ENCODE peak calls at places on chromosomes 2 and 18, in five cellular contexts. Q is dorsolateral prefrontal cortex, P is PC-9, A is endodermal cell, Y is A549. H is an unnamed sample.

GRCh38 chr2:72028351-72028995 is 119.2 kb downstream of the CYP26B1 start:
- DNase-seq in P (no peak), Y (no peak), A (no peak), Q (no peak), H (peak; percentile 73)

GRCh38 chr18:75500510-75500909 is 73.0 kb upstream of the SMIM21 start:
- DNase-seq in Q (no peak), P (no peak), Y (no peak), A (no peak), H (no peak)

GRCh38 chr2:111157798-111158197 is 37.1 kb downstream of the BCL2L11 start:
- DNase-seq in P (no peak), Y (no peak), A (no peak), Q (no peak), H (no peak)

GRCh38 chr2:151918308-151918707 is 90.1 kb upstream of the ARL5A start:
- DNase-seq in Y (no peak), Q (no peak), P (no peak), A (no peak), H (no peak)

GRCh38 chr2:157764386-157764785 is 111.7 kb downstream of the ACVR1 start:
- DNase-seq in P (no peak), Q (no peak), Y (no peak), A (no peak), H (no peak)

GRCh38 chr2:185219981-185220380 is 518.6 kb upstream of the FSIP2 start:
- DNase-seq in P (no peak), A (no peak), Y (no peak), Q (no peak), H (no peak)

GRCh38 chr2:134232868-134233732 is 20.8 kb upstream of the MGAT5 start:
- DNase-seq in Y (no peak), A (no peak), Q (no peak), P (peak; percentile 76), H (no peak)

GRCh38 chr2:218400930-218401833 is 1.5 kb downstream of the CTDSP1 start:
- DNase-seq in Y (no peak), A (peak; percentile 77), P (no peak), Q (no peak), H (no peak)

GRCh38 chr2:62824378-62824777 is 118.9 kb downstream of the EHBP1 start:
- DNase-seq in A (no peak), Q (no peak), Y (no peak), P (no peak), H (no peak)

GRCh38 chr2:169391236-169391635 is 28.9 kb upstream of the LRP2 start:
- DNase-seq in P (no peak), A (no peak), Q (no peak), Y (no peak), H (no peak)

GRCh38 chr18:58674863-58675472 is 3.7 kb downstream of the MALT1 start:
- DNase-seq in Y (no peak), Q (no peak), P (no peak), A (no peak), H (no peak)

GRCh38 chr18:42931501-42931900 is 184.0 kb downstream of the RIT2 start:
- DNase-seq in P (no peak), A (no peak), Q (no peak), Y (no peak), H (no peak)

GRCh38 chr2:188776634-188777033 is 197.5 kb upstream of the COL3A1 start:
- DNase-seq in Q (no peak), A (no peak), Y (no peak), P (no peak), H (no peak)

GRCh38 chr2:58448845-58449244 is 207.7 kb upstream of the FANCL start:
- DNase-seq in Y (no peak), A (no peak), Q (no peak), P (no peak), H (no peak)

GRCh38 chr2:71941731-71942575 is 205.7 kb downstream of the CYP26B1 start:
- DNase-seq in A (peak; percentile 23), Q (peak; percentile 50), P (no peak), Y (no peak), H (no peak)

GRCh38 chr2:27369471-27370025 is 590 bp downstream of the EIF2B4 start:
- DNase-seq in A (no peak), Q (peak; percentile 39), P (peak; percentile 56), Y (no peak), H (no peak)

GRCh38 chr2:225842939-225843338 is 443.4 kb downstream of the NYAP2 start:
- DNase-seq in A (no peak), P (no peak), Y (no peak), Q (no peak), H (no peak)

GRCh38 chr2:240932724-240933047 is 26.6 kb downstream of the CROCC2 start:
- DNase-seq in Q (no peak), Y (no peak), P (no peak), A (no peak), H (peak; percentile 81)

GRCh38 chr2:218032336-218033171 is 29.8 kb upstream of the TNS1 start:
- DNase-seq in Y (no peak), Q (no peak), A (peak; percentile 47), P (no peak), H (peak; percentile 83)

GRCh38 chr2:219273887-219274391 is 5.2 kb upstream of the DNAJB2 start:
- DNase-seq in P (peak; percentile 88), A (no peak), Q (no peak), Y (peak; percentile 95), H (no peak)

GRCh38 chr2:240946654-240947053 is 40.5 kb downstream of the CROCC2 start:
- DNase-seq in Y (no peak), P (peak; percentile 46), Q (peak; percentile 25), A (peak; percentile 38), H (peak; percentile 69)

GRCh38 chr2:102798181-102798580 is 36.4 kb downstream of the TMEM182 start:
- DNase-seq in A (no peak), Y (no peak), P (no peak), Q (no peak), H (no peak)

GRCh38 chr2:174004900-174005605 is 39.9 kb upstream of the SP3 start:
- DNase-seq in P (peak; percentile 55), A (no peak), Y (no peak), Q (no peak), H (no peak)

GRCh38 chr2:38080346-38080745 is 4.4 kb upstream of the CYP1B1 start:
- DNase-seq in P (peak; percentile 55), Q (no peak), A (peak; percentile 59), Y (no peak), H (no peak)

GRCh38 chr18:44693030-44693784 is 12.5 kb downstream of the SETBP1 start:
- DNase-seq in P (no peak), A (no peak), Q (no peak), Y (peak; percentile 4), H (no peak)

GRCh38 chr2:240358080-240358479 is 77.4 kb upstream of the GPC1 start:
- DNase-seq in P (no peak), Q (no peak), Y (no peak), A (no peak), H (no peak)

GRCh38 chr2:143157001-143157798 is 28.0 kb downstream of the ARHGAP15 start:
- DNase-seq in A (no peak), Q (no peak), P (no peak), Y (no peak), H (no peak)

GRCh38 chr2:202032841-202033316 is 776 bp upstream of the FZD7 start:
- DNase-seq in Q (no peak), Y (peak; percentile 40), A (peak; percentile 87), P (no peak), H (peak; percentile 88)

GRCh38 chr2:16722677-16723076 is 57.0 kb upstream of the CYRIA start:
- DNase-seq in A (peak; percentile 85), Q (no peak), Y (no peak), P (no peak), H (no peak)

GRCh38 chr2:100718065-100718570 is 101.8 kb upstream of the NPAS2 start:
- DNase-seq in A (no peak), Y (no peak), Q (no peak), P (no peak), H (no peak)
- TF ChIP-seq CTCF in A (no peak), Y (no peak), Q (no peak), P (no peak), H (no peak)

GRCh38 chr2:148939271-148939670 is 64.2 kb downstream of the KIF5C start:
- DNase-seq in A (no peak), Q (no peak), Y (no peak), P (no peak), H (no peak)

GRCh38 chr2:148933456-148933855 is 58.4 kb downstream of the KIF5C start:
- DNase-seq in Q (no peak), A (no peak), Y (no peak), P (no peak), H (no peak)

GRCh38 chr2:148932536-148932935 is 57.5 kb downstream of the KIF5C start:
- DNase-seq in P (no peak), Q (no peak), A (no peak), Y (no peak), H (no peak)

GRCh38 chr2:148935791-148936190 is 60.8 kb downstream of the KIF5C start:
- DNase-seq in A (no peak), P (peak; percentile 37), Y (no peak), Q (no peak), H (no peak)

GRCh38 chr2:148936857-148937450 is 61.9 kb downstream of the KIF5C start:
- DNase-seq in P (no peak), Q (no peak), Y (peak; percentile 9), A (no peak), H (no peak)
- TF ChIP-seq CTCF in P (peak; percentile 13), Q (no peak), Y (no peak), A (peak; percentile 61), H (no peak)

GRCh38 chr2:179849719-179850118 is 11.7 kb downstream of the ZNF385B start:
- DNase-seq in Q (no peak), A (no peak), Y (no peak), P (no peak), H (no peak)

GRCh38 chr2:179855673-179856072 is 5.7 kb downstream of the ZNF385B start:
- DNase-seq in A (no peak), Y (no peak), Q (no peak), P (no peak), H (no peak)

GRCh38 chr2:179853108-179853507 is 8.3 kb downstream of the ZNF385B start:
- DNase-seq in A (no peak), P (no peak), Q (no peak), Y (no peak), H (no peak)

GRCh38 chr2:179854891-179855290 is 6.5 kb downstream of the ZNF385B start:
- DNase-seq in A (no peak), Y (no peak), Q (no peak), P (no peak), H (no peak)

DNA sequence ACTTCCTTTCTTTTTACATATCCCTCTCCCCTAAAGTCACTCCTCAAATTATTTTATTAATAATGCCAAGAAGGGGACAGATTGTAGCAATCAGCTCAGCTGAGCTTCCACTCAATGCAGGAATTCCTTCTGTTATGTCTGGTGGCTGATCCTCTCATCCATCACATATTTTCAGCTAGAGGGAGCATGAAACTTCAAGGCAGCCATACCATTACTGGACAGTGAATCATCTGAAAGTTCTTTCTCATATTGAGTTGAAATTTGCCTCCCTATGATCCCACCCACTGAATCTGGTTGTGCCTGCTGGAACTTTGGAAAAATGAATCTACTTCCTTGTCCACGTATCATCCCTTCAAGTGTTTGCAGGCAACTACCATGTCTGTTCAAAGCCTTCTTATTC is 11.2 kb downstream of the ZNF385B start:
- DNase-seq in P (no peak), Y (peak; percentile 27), Q (no peak), A (no peak), H (no peak)
- TF ChIP-seq CTCF in P (peak; percentile 38), Y (no peak), Q (no peak), A (no peak), H (peak; percentile 52)

DNA sequence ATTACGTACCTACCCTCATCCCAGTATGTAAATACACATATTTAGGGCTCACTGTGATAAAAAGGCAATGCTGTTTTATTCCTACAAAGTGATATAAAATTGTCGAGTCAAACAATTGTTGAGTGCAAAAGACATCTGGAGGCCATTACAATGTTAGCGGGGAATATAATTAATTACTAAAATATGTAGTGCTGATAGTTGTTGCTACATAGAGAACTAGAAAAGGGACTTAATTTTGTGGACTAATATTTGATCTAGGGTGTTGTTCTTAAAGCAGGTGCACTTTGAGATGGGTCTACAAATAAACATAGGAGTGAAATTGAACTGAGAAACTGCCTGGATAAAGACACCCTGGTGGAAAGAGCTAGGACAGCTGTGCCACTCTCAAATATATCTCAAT is 300.1 kb downstream of the NOL4 start:
- DNase-seq in A (no peak), Y (no peak), Q (no peak), P (no peak), H (no peak)
- TF ChIP-seq CTCF in A (no peak), Y (no peak), Q (no peak), P (no peak), H (no peak)